ENCODE peak calls at places on chromosomes 6 and 20, in four cellular contexts. I, J, D and W are unnamed samples.

GRCh38 chr6:26322645-26323482 is 42.1 kb upstream of the BTN3A2 start:
- DNase-seq in J (no peak), D (no peak), I (no peak), W (peak; percentile 49)

GRCh38 chr6:132931937-132932336 is 117.6 kb downstream of the RPS12 start:
- DNase-seq in J (no peak), I (no peak), D (no peak), W (no peak)

GRCh38 chr20:50320910-50321796 is 130.5 kb downstream of the CEBPB start:
- DNase-seq in J (peak; percentile 94), D (no peak), I (peak; percentile 94), W (peak; percentile 97)

GRCh38 chr6:75409928-75410327 is 83.7 kb downstream of the FILIP1 start:
- DNase-seq in J (no peak), D (no peak), I (no peak), W (no peak)

GRCh38 chr6:54071941-54072340 is 39.3 kb upstream of the MLIP start:
- DNase-seq in D (no peak), I (no peak), J (no peak), W (no peak)

GRCh38 chr6:108200186-108200585 is 34.4 kb downstream of the NR2E1 start:
- DNase-seq in D (no peak), I (no peak), J (no peak), W (no peak)

GRCh38 chr6:31676904-31677303 is 4.0 kb downstream of the LY6G5C start:
- DNase-seq in I (no peak), J (no peak), D (no peak), W (no peak)

GRCh38 chr6:79712616-79713015 is 81.5 kb downstream of the SH3BGRL2 start:
- DNase-seq in D (no peak), I (no peak), J (no peak), W (no peak)

GRCh38 chr6:137323860-137324259 is 104.7 kb upstream of the IFNGR1 start:
- DNase-seq in I (no peak), J (no peak), D (no peak), W (no peak)

GRCh38 chr6:166533205-166533824 is 53.2 kb downstream of the RAMACL start:
- DNase-seq in J (no peak), D (no peak), I (no peak), W (no peak)